ENCODE peak calls at places on chromosomes 2 and 18, in six cellular contexts. I, S, W, A, Z and L are unnamed samples. For H3K4me1, the result is how much of the 10 kb centered on the place peaks cover.

GRCh38 chr2:216490061-216490460 is 8.6 kb upstream of the RPL37A start:
- DNase-seq in I (no peak), W (no peak), S (peak), A (no peak), Z (peak), L (peak)

GRCh38 chr18:47345291-47345690 is 93.8 kb upstream of the SKOR2 start:
- DNase-seq in S (no peak), I (no peak), Z (no peak), W (no peak), A (no peak), L (no peak)

GRCh38 chr2:98551316-98551715 is 57.0 kb downstream of the COA5 start:
- DNase-seq in W (no peak), Z (no peak), S (no peak), I (no peak), A (no peak), L (no peak)

GRCh38 chr2:53737091-53737490 is 30.5 kb upstream of the CHAC2 start:
- DNase-seq in I (no peak), A (no peak), W (no peak), S (no peak), Z (no peak), L (no peak)

GRCh38 chr2:176845718-176846117 is 366.9 kb upstream of the HNRNPA3 start:
- DNase-seq in Z (no peak), S (no peak), I (no peak), A (no peak), W (no peak), L (no peak)

GRCh38 chr2:99488587-99488998 is 1.2 kb downstream of the REV1 start:
- DNase-seq in I (peak), A (no peak), Z (peak), S (peak), W (no peak), L (peak)

GRCh38 chr2:212592695-212593094 is 54.1 kb upstream of the ERBB4 start:
- DNase-seq in W (no peak), Z (no peak), A (no peak), S (no peak), I (no peak), L (peak)

GRCh38 chr2:168901013-168901412 is at the start of gene G6PC2:
- DNase-seq in I (no peak), W (no peak), S (no peak), Z (no peak), A (no peak), L (no peak)

GRCh38 chr2:239936838-239937581 is 88.1 kb downstream of the NDUFA10 start:
- DNase-seq in Z (no peak), I (no peak), W (no peak), S (no peak), A (no peak), L (no peak)

GRCh38 chr18:28715206-28715605 is 538.3 kb upstream of the CDH2 start:
- DNase-seq in Z (no peak), S (no peak), I (no peak), W (no peak), A (no peak), L (no peak)

GRCh38 chr18:45728341-45729010 is 4.5 kb downstream of the SLC14A1 start:
- DNase-seq in Z (no peak), A (no peak), W (no peak), I (peak), S (peak), L (no peak)

GRCh38 chr2:236352761-236353593 is 88.8 kb upstream of the ASB18 start:
- DNase-seq in W (peak), I (peak), Z (peak), S (peak), A (peak), L (peak)

GRCh38 chr2:69383178-69383812 is 3.7 kb downstream of the GFPT1 start:
- DNase-seq in Z (no peak), A (no peak), S (peak), W (no peak), I (no peak), L (no peak)
- H3K4me1 ChIP-seq in Z (under half), A (under half), S (under half), W (under half), I (under half), L (under half)

GRCh38 chr2:130375291-130376266 is 19.7 kb downstream of the PTPN18 start:
- DNase-seq in W (no peak), A (no peak), S (no peak), Z (no peak), I (no peak), L (no peak)
- H3K9ac ChIP-seq in W (no peak), A (no peak), S (no peak), Z (no peak), I (no peak), L (no peak)

DNA sequence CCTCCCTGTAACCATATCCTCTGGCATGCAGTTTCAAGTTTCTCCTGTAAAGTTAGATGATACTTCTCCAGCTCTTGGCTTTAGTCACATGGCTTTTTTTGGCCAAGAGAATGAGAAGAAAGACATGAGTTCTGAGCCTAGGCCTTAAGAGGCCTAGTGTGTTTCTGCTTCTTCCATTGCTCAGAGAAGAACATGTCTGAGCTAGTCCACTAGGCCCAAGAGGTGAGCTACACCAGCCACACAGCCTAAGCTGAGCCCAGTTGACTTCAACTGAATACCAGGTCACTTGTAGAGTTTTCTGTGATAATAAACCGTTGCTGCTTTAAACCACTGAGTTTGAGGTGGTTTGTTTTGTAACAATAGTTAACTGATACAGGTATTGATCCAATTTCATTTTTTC is 19.9 kb upstream of the EFEMP1 start:
- DNase-seq in A (no peak), W (no peak), I (no peak), Z (no peak), S (no peak), L (no peak)
- H2AFZ ChIP-seq in A (no peak), W (no peak), I (no peak), Z (no peak), S (no peak), L (peak)

GRCh38 chr2:28624436-28624797 is 127.2 kb upstream of the PPP1CB start:
- DNase-seq in I (no peak), W (no peak), A (no peak), S (no peak), Z (no peak), L (no peak)
- H3K4me1 ChIP-seq in I (under half), W (under half), A (under half), S (under half), Z (under half), L (under half)

DNA sequence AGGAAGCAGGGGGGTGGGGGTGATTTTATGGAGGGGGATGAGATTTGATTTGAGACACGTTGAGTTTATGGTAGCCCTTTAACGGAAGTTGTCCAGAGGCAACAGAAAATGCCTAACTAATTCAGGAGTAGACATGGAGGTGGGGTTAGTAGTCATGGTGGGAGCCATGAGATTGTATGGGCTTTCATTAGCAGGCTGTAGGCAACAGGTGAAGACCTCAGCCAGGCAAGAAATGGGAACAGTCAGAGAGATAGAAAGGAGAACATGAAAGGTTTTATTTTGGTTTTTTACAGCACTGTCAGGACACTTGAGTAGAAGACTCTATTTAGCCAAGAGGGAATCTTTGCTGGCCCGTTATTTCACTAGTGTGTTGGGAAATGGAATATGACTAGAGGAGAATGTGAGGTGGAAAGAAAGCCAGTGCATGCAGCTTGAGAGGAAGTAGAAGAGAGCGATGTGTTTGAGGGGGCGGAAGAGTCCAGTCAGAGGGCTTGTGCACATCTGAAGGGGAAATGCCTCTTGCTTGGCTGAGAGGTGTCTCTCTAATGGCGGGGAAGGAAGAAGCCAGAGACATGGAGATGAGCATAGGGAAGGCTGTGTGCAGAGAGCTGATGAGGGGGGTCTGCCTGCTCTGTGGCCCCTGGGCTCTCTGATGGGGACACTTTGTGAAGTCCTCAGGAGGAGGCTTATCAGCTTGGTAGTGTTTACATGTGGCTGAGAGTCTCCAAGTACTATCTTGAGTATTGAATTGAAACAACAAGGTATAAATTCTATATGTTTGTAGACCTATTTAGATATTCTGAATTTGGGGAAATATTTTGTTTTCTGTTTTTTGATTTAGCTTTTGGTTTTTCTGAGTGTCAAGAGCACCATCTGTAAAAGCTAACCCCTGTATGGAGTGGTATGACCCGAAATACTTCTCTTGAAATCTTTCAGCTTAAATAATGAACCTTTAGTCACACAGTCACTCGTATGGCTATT is 66.9 kb upstream of the ITM2C start:
- DNase-seq in A (no peak), W (no peak), S (peak), Z (no peak), I (no peak), L (no peak)
- H3K9ac ChIP-seq in A (no peak), W (no peak), S (no peak), Z (no peak), I (no peak), L (peak)

GRCh38 chr2:234469251-234469845 is 27.5 kb downstream of the ARL4C start:
- DNase-seq in A (no peak), I (no peak), Z (no peak), W (no peak), S (no peak), L (peak)
- H2AFZ ChIP-seq in A (no peak), I (no peak), Z (no peak), W (no peak), S (no peak), L (no peak)

DNA sequence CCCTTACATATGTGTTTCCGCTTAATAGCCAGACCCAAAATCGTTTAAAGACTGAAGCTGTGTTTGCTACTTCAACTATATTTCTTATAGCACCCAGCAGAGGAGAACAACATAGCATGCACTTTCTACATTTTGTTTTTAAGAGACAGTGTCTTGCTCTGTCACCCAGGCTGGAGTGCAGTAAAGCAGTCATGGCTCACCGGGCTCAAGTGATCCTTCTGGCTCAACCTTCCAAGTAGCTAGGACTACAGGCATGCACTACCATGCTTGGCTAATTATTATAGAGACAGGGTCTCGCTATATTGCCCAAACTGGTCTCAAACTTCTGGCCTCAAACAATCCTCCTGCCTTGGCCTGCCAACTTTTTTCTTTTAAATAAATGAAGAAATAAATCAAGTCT is 142.1 kb downstream of the THADA start:
- DNase-seq in A (no peak), S (no peak), W (no peak), Z (no peak), I (no peak), L (no peak)
- H3K4me1 ChIP-seq in A (under half), S (half or more), W (under half), Z (under half), I (under half), L (under half)

DNA sequence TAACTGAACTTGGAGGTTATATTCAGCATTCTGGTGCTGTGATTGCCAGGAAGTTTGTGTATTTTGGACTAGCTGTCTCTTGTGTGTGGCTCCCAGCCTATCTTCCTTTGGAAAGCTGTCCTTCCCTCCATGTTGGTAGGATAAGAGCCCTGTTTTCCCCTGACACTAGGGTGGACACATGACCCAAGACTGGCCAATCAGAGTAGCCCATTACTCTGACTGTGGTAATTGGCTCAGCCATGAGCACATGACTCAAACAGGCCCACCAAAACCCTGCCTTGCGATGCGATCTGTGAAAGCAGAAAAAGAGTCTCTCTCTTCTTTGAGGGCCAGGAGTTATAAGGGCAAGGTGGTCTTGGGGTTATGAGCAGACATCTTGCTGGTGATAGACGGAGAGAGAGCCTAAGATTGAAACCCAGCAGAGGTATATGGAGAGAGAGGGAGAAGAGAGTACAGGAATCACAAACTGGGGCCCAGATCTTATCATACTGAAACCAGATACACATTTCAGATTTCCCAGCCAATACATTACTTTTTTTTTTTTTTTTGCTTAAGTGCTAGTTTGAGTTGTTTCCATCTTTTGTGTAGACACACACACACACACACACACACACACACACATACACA is 45.3 kb upstream of the SERPINE2 start:
- DNase-seq in A (no peak), W (peak), Z (no peak), S (no peak), I (no peak), L (no peak)
- H3K9ac ChIP-seq in A (no peak), W (no peak), Z (no peak), S (peak), I (peak), L (peak)